ENCODE peak calls at places on chromosomes 4 and X, in nine cellular contexts. K is mesothelial cell of epicardium; J is CD8-positive, alpha-beta T cell; T is astrocyte of the spinal cord; Z is tibial artery; N is fibroblast of pulmonary artery; L is body of pancreas; E is A549; Q is endothelial cell. A is an unnamed sample.

GRCh38 chr4:100372432-100372831 is 145.4 kb downstream of the EMCN start:
- DNase-seq in Q (peak), T (no peak), Z (no peak), K (no peak), E (peak), L (no peak), N (peak), J (no peak), A (no peak)

GRCh38 chr4:7769936-7770674 is 169.6 kb downstream of the AFAP1 start:
- DNase-seq in J (no peak), Q (peak), N (peak), E (peak), Z (peak), T (no peak), K (no peak), L (no peak), A (no peak)

GRCh38 chr4:88456757-88457306 is at the start of gene HERC5:
- DNase-seq in T (peak), Z (peak), L (peak), J (peak), E (peak), N (peak), K (peak), Q (peak), A (peak)

GRCh38 chr4:182832352-182833120 is 84.7 kb downstream of the DCTD start:
- DNase-seq in N (no peak), Z (no peak), L (no peak), J (no peak), E (no peak), T (no peak), K (no peak), Q (no peak), A (no peak)

GRCh38 chrX:138875472-138875871 is 164.0 kb upstream of the FGF13 start:
- DNase-seq in Z (no peak), Q (no peak), E (no peak), J (no peak), T (no peak), K (no peak), N (no peak), L (no peak), A (no peak)

GRCh38 chr4:3518941-3519340 is 13.3 kb downstream of the LRPAP1 start:
- DNase-seq in Q (no peak), N (no peak), E (no peak), J (no peak), K (no peak), Z (peak), L (no peak), T (no peak), A (no peak)

GRCh38 chr4:86935499-86935832 is 655 bp downstream of the AFF1 start:
- DNase-seq in Q (no peak), K (peak), Z (peak), L (no peak), N (no peak), J (no peak), E (no peak), T (no peak), A (no peak)

GRCh38 chr4:119290598-119290997 is 31.3 kb downstream of the FABP2 start:
- DNase-seq in J (no peak), N (no peak), Z (no peak), E (no peak), K (no peak), Q (no peak), T (no peak), L (no peak), A (no peak)

GRCh38 chr4:87589531-87589930 is 18.8 kb upstream of the DSPP start:
- DNase-seq in L (no peak), Q (no peak), T (peak), N (peak), Z (no peak), K (no peak), E (peak), J (no peak), A (no peak)

GRCh38 chr4:48255959-48256342 is 13.7 kb downstream of the TEC start:
- DNase-seq in Q (no peak), J (no peak), L (no peak), E (no peak), K (no peak), Z (no peak), T (no peak), N (no peak), A (no peak)

GRCh38 chrX:80285131-80285773 is 135.0 kb upstream of the TENT5D start:
- DNase-seq in N (peak), Z (no peak), Q (peak), L (peak), J (no peak), E (peak), T (peak), K (no peak), A (peak)
- TF ChIP-seq CTCF in N (peak), Z (no peak), Q (no peak), L (no peak), J (no peak), E (peak), T (no peak), K (no peak), A (peak)

GRCh38 chrX:35726176-35726575 is 72.0 kb upstream of the MAGEB16 start:
- DNase-seq in N (peak), E (peak), K (no peak), J (no peak), L (peak), Q (no peak), T (peak), Z (no peak), A (no peak)
- TF ChIP-seq CTCF in N (peak), E (peak), K (no peak), J (no peak), L (no peak), Q (no peak), T (peak), Z (no peak), A (peak)

GRCh38 chr4:40948017-40948416 is 198.3 kb downstream of the NSUN7 start:
- DNase-seq in J (no peak), T (no peak), L (no peak), Z (no peak), N (no peak), Q (no peak), K (no peak), E (no peak), A (no peak)
- TF ChIP-seq CTCF in J (no peak), T (no peak), L (no peak), Z (no peak), N (no peak), Q (no peak), K (no peak), E (no peak), A (no peak)

GRCh38 chrX:14630724-14631123 is 101.4 kb downstream of the GLRA2 start:
- DNase-seq in L (no peak), Q (peak), T (no peak), E (peak), J (no peak), N (no peak), Z (no peak), K (no peak), A (no peak)
- TF ChIP-seq CTCF in L (no peak), Q (no peak), T (no peak), E (no peak), J (no peak), N (no peak), Z (no peak), K (no peak), A (no peak)

DNA sequence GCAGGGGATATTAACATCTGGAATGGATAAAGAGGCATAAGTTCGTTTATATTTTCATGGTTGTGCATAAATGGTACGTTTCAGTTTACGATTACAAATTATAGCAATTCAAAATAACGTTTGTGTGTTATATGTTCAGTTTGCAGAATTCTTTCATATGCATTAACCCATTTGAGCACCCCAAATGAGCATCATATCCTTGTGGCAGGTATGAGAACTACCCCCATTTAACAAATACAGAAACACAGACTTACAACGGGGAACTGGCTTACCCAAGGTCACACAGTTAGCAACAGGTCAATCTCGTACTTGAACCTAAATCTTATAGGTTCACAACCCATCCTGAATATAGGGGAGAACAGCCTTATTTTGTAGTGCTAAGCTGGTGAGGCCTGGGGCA is 33.1 kb downstream of the EDNRA start:
- DNase-seq in T (no peak), J (no peak), K (no peak), N (no peak), E (no peak), Q (no peak), L (no peak), Z (no peak), A (no peak)
- TF ChIP-seq CTCF in T (peak), J (no peak), K (peak), N (peak), E (no peak), Q (peak), L (no peak), Z (no peak), A (peak)

DNA sequence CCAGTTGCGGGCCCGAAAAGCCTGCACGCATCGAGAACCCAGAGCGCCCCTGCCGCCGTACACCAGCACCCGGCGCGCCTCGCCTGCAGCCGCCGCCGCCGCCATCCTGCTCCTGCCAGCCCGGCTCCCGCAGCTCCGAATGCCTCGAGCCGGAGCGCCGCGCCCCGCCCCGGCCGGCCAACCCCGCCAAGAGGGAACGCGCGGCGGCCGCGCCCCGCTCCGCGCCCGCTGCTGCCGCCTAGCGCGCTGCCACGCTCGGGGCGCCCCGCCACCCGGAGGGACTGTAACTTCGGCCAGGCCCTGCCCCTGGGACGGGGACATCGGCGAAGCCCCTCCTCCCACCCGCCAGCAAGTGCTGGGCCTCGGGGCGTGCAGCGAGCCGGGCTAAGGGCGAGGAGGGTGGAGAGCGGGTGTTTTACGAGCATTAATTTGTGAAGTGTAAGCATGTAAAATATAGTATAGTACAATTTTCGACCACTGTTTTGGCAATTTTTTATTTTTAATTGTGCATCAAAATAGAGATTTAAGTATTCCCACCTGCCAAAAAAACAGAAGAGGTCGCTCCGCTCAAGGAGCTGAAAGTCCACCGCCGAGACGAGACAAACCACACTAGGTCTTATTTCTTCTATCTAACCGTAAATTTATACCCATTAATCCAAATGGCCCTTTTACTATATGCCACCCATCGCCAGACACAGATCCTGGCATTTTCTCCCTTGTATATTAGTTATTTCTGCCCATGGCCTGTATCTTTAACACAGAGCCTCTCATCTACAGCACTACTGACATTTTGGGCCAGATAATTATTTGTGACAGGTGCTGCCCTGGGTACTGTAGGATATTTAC is at the start of gene QDPR:
- DNase-seq in Q (peak), T (peak), K (peak), E (peak), J (peak), Z (peak), N (peak), L (peak), A (peak)
- TF ChIP-seq CTCF in Q (no peak), T (peak), K (no peak), E (peak), J (peak), Z (peak), N (peak), L (peak), A (peak)

GRCh38 chr4:108743021-108743420 is 19.8 kb downstream of the ETNPPL start:
- DNase-seq in L (no peak), J (no peak), T (no peak), Z (no peak), K (no peak), N (no peak), Q (no peak), E (no peak), A (no peak)
- TF ChIP-seq CTCF in L (no peak), J (no peak), T (no peak), Z (no peak), K (no peak), N (no peak), Q (no peak), E (no peak), A (no peak)

GRCh38 chr4:145179201-145179860 is 1.1 kb downstream of the OTUD4 start:
- DNase-seq in L (peak), N (peak), T (peak), Z (peak), K (peak), Q (peak), E (peak), J (peak), A (peak)

GRCh38 chr4:145182212-145182611 is 1.8 kb upstream of the OTUD4 start:
- DNase-seq in K (no peak), E (no peak), T (no peak), N (no peak), Q (no peak), J (no peak), L (no peak), Z (no peak), A (no peak)

GRCh38 chr4:145181091-145181501 is 707 bp upstream of the OTUD4 start:
- DNase-seq in L (no peak), Z (no peak), N (no peak), Q (no peak), T (no peak), E (no peak), J (no peak), K (no peak), A (no peak)

GRCh38 chr4:145178740-145179139 is 1.6 kb downstream of the OTUD4 start:
- DNase-seq in Z (no peak), T (no peak), L (no peak), N (no peak), K (no peak), E (no peak), Q (no peak), J (no peak), A (no peak)

GRCh38 chr4:145180298-145181090 is at the start of gene OTUD4:
- DNase-seq in K (peak), N (peak), J (peak), L (peak), T (peak), Z (peak), Q (peak), E (peak), A (peak)
- TF ChIP-seq CTCF in K (no peak), N (no peak), J (no peak), L (no peak), T (peak), Z (no peak), Q (no peak), E (no peak), A (peak)

GRCh38 chrX:150365051-150365952 is 2.2 kb downstream of the MAMLD1 start:
- DNase-seq in K (peak), N (peak), E (peak), L (peak), Z (peak), T (peak), Q (peak), J (peak), A (peak)

GRCh38 chrX:150364347-150365050 is 1.4 kb downstream of the MAMLD1 start:
- DNase-seq in Z (peak), E (peak), N (no peak), K (no peak), J (no peak), L (peak), T (peak), Q (peak), A (peak)

GRCh38 chrX:150363561-150364346 is 637 bp downstream of the MAMLD1 start:
- DNase-seq in Q (peak), T (peak), K (peak), J (no peak), E (peak), N (peak), Z (peak), L (peak), A (peak)

GRCh38 chrX:150366951-150367545 is 3.9 kb downstream of the MAMLD1 start:
- DNase-seq in L (no peak), E (peak), Q (no peak), N (peak), K (no peak), J (no peak), T (peak), Z (no peak), A (no peak)

DNA sequence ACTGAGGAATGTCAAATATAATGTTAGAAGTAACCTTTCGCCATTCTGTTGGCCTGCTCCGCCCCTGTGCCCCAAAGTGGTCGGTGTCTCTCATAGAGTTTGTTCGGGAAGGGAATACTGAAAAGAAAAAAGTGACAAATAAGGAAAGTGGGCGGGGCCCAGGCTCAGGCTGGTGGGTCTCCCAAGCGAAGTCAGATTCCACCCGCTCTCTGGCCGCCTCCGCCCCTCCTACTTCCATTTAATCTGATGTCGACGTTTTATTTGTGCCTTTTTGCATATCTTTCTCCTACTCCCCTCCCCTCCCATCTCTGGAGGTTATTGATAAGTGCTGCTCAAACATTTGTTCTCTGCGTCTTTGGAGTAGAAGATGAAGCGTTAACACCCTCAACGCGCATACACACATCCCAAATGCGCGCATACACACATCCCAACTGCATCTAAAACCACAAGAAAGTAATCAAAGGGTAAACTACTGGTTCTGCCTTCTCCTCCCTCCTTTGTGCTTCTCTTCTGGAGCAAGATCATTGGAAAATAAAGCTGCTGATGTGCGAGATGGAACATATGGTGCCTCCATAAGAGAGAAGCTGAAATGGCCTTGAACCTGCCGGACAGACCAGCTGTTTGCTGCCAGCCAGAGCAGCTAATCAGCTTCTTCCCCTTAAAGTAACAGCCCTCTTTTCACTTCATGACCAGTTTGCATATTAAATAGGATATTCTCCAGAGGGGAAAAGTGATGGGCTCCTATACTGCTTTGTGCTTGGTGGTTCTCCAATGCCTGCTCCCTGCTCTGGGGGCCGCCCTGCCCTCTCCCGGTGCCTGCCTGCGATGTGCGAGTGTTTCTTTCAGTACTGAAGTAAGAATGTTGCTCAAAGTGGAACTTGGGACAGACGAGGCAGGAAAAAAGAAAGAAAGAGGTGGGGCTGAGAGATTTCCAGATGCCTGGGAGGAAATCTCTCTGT is 3.1 kb downstream of the MAMLD1 start:
- DNase-seq in K (peak), E (peak), L (peak), N (peak), Z (peak), T (peak), Q (peak), J (no peak), A (peak)
- TF ChIP-seq CTCF in K (no peak), E (peak), L (no peak), N (peak), Z (no peak), T (peak), Q (no peak), J (no peak), A (peak)

A was measured in neural crest cell.